ENCODE peak calls at places on chromosomes 12 and 14, in five cellular contexts. W is SK-N-SH, O is ovary, G is A549, F is transverse colon. B is an unnamed sample.

GRCh38 chr12:116697305-116698130 is 40.4 kb downstream of the SPRING1 start:
- DNase-seq in W (peak; percentile 55), O (no peak), G (peak; percentile 71), F (no peak), B (no peak)

GRCh38 chr14:60723218-60724079 is 702 bp downstream of the SIX4 start:
- DNase-seq in W (peak; percentile 72), O (peak; percentile 43), G (peak; percentile 61), F (peak; percentile 21), B (no peak)

GRCh38 chr12:24562761-24563392 is 386.0 kb downstream of the BCAT1 start:
- DNase-seq in W (peak; percentile 75), O (peak; percentile 63), G (peak; percentile 8), F (peak; percentile 16), B (no peak)

GRCh38 chr14:35340616-35341453 is 48.7 kb downstream of the PSMA6 start:
- DNase-seq in W (peak; percentile 15), O (no peak), G (no peak), F (no peak), B (no peak)

GRCh38 chr12:79763748-79764452 is 73.1 kb upstream of the PAWR start:
- DNase-seq in W (no peak), O (no peak), G (no peak), F (no peak), B (no peak)

GRCh38 chr12:109995703-109996482 is at the start of gene GIT2:
- DNase-seq in W (peak; percentile 94), O (peak; percentile 91), G (peak; percentile 95), F (peak; percentile 95), B (peak; percentile 84)

GRCh38 chr14:35827678-35828472 is 1.7 kb downstream of the BRMS1L start:
- DNase-seq in W (no peak), O (no peak), G (no peak), F (no peak), B (no peak)

GRCh38 chr12:132513070-132513398 is 23.1 kb downstream of the FBRSL1 start:
- DNase-seq in W (no peak), O (no peak), G (no peak), F (no peak), B (no peak)

GRCh38 chr12:89307665-89308253 is 44.5 kb downstream of the DUSP6 start:
- DNase-seq in W (no peak), O (no peak), G (no peak), F (no peak), B (no peak)

GRCh38 chr14:104355949-104356737 is 217.8 kb downstream of the KIF26A start:
- DNase-seq in W (peak; percentile 62), O (no peak), G (no peak), F (no peak), B (no peak)

GRCh38 chr14:53516261-53516774 is 363.2 kb upstream of the DDHD1 start:
- DNase-seq in W (no peak), O (no peak), G (no peak), F (no peak), B (no peak)

GRCh38 chr12:117790198-117790597 is 178.6 kb downstream of the KSR2 start:
- DNase-seq in W (no peak), O (no peak), G (no peak), F (no peak), B (no peak)

DNA sequence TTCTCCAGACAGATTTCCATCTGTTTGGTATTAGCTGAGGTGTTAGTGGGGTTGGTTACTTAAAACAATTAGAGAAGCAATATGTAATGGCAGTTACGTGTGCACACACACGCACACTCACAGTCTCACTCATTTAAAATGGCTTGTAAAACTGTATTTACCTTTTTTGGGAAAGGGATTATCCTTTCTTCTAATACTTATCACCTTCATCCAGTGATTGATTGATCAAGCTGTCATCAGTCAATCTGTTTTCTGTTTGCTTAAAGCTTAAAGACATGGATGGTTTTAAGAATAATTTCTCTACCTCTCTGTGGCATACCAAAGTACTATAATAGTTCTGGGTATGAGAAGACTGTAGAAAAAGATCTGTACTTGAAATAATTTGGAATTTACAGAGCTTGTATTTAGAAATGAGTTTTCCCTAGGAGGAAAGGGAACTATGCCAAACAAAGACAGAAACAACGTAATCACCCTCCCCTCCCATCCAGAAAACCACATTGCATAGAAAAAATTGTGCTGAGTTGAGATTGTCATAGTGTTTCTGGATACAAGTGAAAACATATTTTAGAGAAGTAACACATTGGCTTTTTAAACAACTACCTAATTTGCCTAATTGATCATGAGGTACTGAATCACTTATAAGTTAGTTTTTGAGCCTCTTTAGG is 455.8 kb downstream of the PCNX1 start:
- DNase-seq in W (no peak), O (no peak), G (no peak), F (no peak), B (no peak)
- TF ChIP-seq EP300 in W (no peak), O (no peak), G (no peak), F (no peak), B (peak; percentile 49)

GRCh38 chr12:48131517-48131916 is 12.4 kb downstream of the PFKM start:
- DNase-seq in W (no peak), O (no peak), G (no peak), F (no peak), B (no peak)

GRCh38 chr12:48125985-48126384 is 6.8 kb downstream of the PFKM start:
- DNase-seq in W (no peak), O (no peak), G (no peak), F (no peak), B (no peak)

GRCh38 chr12:48123169-48123568 is 4.0 kb downstream of the PFKM start:
- DNase-seq in W (no peak), O (no peak), G (no peak), F (no peak), B (no peak)

GRCh38 chr12:48128800-48129199 is 9.6 kb downstream of the PFKM start:
- DNase-seq in W (no peak), O (no peak), G (no peak), F (no peak), B (no peak)

DNA sequence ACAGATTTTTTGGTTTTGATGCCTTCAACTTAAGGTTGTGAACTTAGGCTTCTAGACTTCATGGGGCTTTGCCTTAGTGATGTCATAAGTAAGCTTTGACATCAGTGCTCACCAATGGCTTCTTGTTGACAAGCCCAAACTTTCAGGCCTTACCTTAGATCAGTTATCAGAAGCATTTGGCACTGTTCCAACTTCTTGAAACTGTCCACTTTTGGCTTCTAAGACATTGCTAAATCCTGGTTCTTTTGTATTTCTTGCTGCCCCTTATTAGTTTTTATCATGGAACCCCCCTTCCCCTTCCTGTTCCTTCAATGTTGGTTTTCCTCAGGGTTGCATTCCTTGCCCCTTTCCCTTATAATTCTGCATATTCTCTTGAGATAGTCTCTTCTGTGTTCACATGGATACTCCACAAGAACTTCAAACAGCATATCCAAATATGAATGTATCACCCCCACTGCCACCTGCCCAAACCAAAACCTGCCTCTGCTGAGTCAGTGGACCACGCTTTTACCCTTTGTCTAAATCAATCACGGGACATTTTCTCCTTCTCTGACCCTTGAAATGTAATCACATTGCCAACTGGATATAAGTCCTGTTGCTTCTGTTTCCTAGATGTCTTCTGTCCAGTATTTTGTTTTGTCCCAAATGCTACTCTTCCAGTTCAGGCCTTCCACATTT is 7.9 kb downstream of the PFKM start:
- DNase-seq in W (no peak), O (no peak), G (no peak), F (no peak), B (no peak)
- H3K27ac ChIP-seq in W (no peak overlapping the region), O (no peak overlapping the region), G (no peak overlapping the region), F (no peak overlapping the region), B (no peak overlapping the region)

GRCh38 chr14:68279777-68280233 is 460.2 kb downstream of the RAD51B start:
- DNase-seq in W (no peak), O (no peak), G (no peak), F (no peak), B (no peak)
- TF ChIP-seq EP300 in W (no peak), O (no peak), G (no peak), F (no peak), B (no peak)

GRCh38 chr14:56359245-56359644 is 220.4 kb upstream of the TMEM260 start:
- DNase-seq in W (no peak), O (no peak), G (no peak), F (no peak), B (no peak)

GRCh38 chr14:56351861-56352260 is 227.7 kb upstream of the TMEM260 start:
- DNase-seq in W (no peak), O (no peak), G (peak; percentile 4), F (no peak), B (no peak)

GRCh38 chr14:56358265-56358664 is 221.3 kb upstream of the TMEM260 start:
- DNase-seq in W (no peak), O (no peak), G (no peak), F (no peak), B (no peak)

DNA sequence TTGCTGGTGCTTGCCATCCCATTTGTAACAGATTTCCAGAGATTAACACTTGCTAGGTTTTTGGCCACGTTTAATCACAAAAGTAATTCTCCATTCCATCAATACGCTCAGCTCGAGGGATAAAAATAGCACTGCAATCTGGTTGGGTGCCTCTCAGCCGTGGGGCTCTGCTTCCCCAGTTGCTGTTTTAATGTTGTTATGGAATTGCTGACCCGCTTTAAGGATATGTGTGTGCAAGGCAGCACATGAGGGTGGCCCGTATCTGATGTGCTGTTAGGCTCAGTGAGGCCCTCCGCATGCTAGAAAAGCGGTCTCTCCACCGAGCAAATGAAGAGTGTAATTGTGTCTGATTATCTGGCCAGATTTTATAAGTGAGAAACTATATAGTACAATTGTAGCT is 222.1 kb upstream of the TMEM260 start:
- DNase-seq in W (no peak), O (no peak), G (no peak), F (no peak), B (no peak)
- H3K27ac ChIP-seq in W (no peak overlapping the region), O (no peak overlapping the region), G (no peak overlapping the region), F (no peak overlapping the region), B (no peak overlapping the region)

GRCh38 chr12:6337958-6338406 is 3.9 kb downstream of the TNFRSF1A start:
- DNase-seq in W (no peak), O (no peak), G (peak; percentile 83), F (no peak), B (no peak)

GRCh38 chr12:6335451-6336078 is 6.3 kb downstream of the TNFRSF1A start:
- DNase-seq in W (peak; percentile 74), O (peak; percentile 76), G (peak; percentile 88), F (peak; percentile 84), B (peak; percentile 62)

GRCh38 chr12:6334940-6335450 is 6.9 kb downstream of the TNFRSF1A start:
- DNase-seq in W (no peak), O (no peak), G (no peak), F (peak; percentile 58), B (no peak)

GRCh38 chr12:6336859-6337744 is 4.8 kb downstream of the TNFRSF1A start:
- DNase-seq in W (no peak), O (no peak), G (no peak), F (peak; percentile 62), B (no peak)

DNA sequence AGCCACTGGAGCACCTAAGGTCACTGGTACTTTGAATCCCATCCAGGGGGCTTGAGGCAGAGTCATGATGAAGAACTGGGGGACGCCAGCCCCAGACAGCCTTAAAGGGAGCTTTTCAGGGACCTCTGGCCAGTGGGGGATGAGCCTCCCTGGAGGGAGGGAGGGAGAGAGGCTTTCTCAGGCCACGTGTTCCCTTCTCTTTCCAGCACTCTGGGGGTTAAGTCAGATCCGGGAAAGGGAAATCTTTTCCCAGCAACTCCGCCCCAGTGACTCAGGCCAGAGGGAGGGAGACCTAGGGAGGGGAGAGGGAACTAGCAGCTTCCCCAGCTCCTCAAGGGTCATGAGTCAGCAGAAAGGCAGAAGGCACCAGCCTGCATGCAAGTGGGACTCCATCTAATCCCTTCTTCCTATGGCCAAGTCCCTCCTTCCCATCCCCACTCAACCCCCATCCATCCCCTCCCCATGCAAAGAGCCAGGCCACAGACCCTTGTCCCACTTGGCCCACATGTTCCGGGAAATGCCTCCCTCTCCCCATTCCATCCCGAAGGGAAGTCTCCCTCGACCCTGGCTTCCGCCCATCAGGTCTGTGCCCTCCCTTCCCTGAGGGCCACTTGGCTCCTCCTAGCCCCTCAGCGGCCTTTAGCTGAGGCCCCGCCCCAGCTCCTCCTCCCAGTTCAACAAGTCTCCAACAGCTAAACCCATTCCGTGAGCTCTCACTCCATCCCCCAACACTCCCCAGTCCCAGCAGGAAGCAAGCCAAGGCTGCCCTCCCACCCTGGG is 5.6 kb downstream of the TNFRSF1A start:
- DNase-seq in W (peak; percentile 74), O (peak; percentile 97), G (peak; percentile 99), F (peak; percentile 92), B (peak; percentile 88)
- TF ChIP-seq EP300 in W (peak; percentile 54), O (peak; percentile 99), G (peak; percentile 77), F (peak; percentile 97), B (peak; percentile 85)

GRCh38 chr12:119177056-119177325 is 1.7 kb upstream of the HSPB8 start:
- DNase-seq in W (no peak), O (no peak), G (no peak), F (no peak), B (no peak)
- H3K27ac ChIP-seq in W (no peak overlapping the region), O (no peak overlapping the region), G (peak overlapping the region; percentile 59), F (peak overlapping the region; percentile 89), B (no peak overlapping the region)